ENCODE peak calls at places on chromosomes 16 and 17, in four cellular contexts. S is heart left ventricle; M is stimulated activated naive B cell treated with anti-CD40 and anti-IgM and Interleukin-4, amounts not matched to agents 10 μg/mL and 1 μg/mL and 100 μg/mL, for 72 hours; U is mucosa of descending colon. K is an unnamed sample.

GRCh38 chr17:46009681-46010596 is 10.9 kb downstream of the STH start:
- DNase-seq in U (no peak), S (no peak), M (no peak), K (no peak)

GRCh38 chr16:50011707-50012106 is 13.3 kb upstream of the CNEP1R1 start:
- DNase-seq in M (no peak), U (no peak), S (no peak), K (no peak)

GRCh38 chr16:3094289-3095027 is 4.6 kb downstream of the ZSCAN10 start:
- DNase-seq in U (peak), M (no peak), S (no peak), K (peak)

GRCh38 chr17:41959336-41960095 is 7.1 kb upstream of the CNP start:
- DNase-seq in U (no peak), M (no peak), S (peak), K (no peak)

GRCh38 chr16:85195271-85195647 is 83.0 kb upstream of the CIBAR2 start:
- DNase-seq in M (no peak), S (no peak), U (no peak), K (no peak)

GRCh38 chr17:57945999-57946797 is 9.0 kb downstream of the CUEDC1 start:
- DNase-seq in U (no peak), S (peak), M (no peak), K (no peak)

GRCh38 chr17:9434502-9435113 is 141.0 kb downstream of the STX8 start:
- DNase-seq in S (no peak), M (no peak), U (peak), K (no peak)

GRCh38 chr17:69872675-69873262 is 202.3 kb upstream of the KCNJ16 start:
- DNase-seq in M (no peak), U (no peak), S (no peak), K (no peak)

GRCh38 chr17:78879679-78880186 is 23.3 kb downstream of the CEP295NL start:
- DNase-seq in U (peak), S (peak), M (peak), K (no peak)

GRCh38 chr16:82226327-82226726 is 56.3 kb upstream of the MPHOSPH6 start:
- DNase-seq in M (no peak), S (no peak), U (no peak), K (no peak)

GRCh38 chr17:64354824-64355535 is 35.7 kb downstream of the PECAM1 start:
- DNase-seq in S (no peak), M (no peak), U (no peak), K (no peak)

GRCh38 chr16:22631264-22631663 is 120.6 kb downstream of the NPIPB5 start:
- DNase-seq in M (no peak), S (no peak), U (no peak), K (no peak)

GRCh38 chr16:50490828-50491227 is 57.4 kb upstream of the NKD1 start:
- DNase-seq in M (no peak), U (no peak), S (no peak), K (no peak)

GRCh38 chr16:82470506-82471196 is 156.1 kb upstream of the CDH13 start:
- DNase-seq in S (no peak), M (no peak), U (peak), K (no peak)

GRCh38 chr16:9380221-9380620 is 288.8 kb downstream of the HAPSTR1 start:
- DNase-seq in S (no peak), U (no peak), M (no peak), K (no peak)

GRCh38 chr16:77760800-77761199 is 27.6 kb upstream of the VAT1L start:
- DNase-seq in S (no peak), M (no peak), U (no peak), K (no peak)

GRCh38 chr16:31064882-31065461 is 9.1 kb downstream of the ZNF668 start:
- DNase-seq in M (no peak), U (peak), S (peak), K (no peak)

GRCh38 chr17:49523196-49523595 is 28.1 kb downstream of the NGFR start:
- DNase-seq in M (no peak), U (no peak), S (no peak), K (no peak)

GRCh38 chr17:41284546-41284945 is 9.0 kb downstream of the KRTAP9-7 start:
- DNase-seq in S (no peak), U (no peak), M (no peak), K (no peak)

GRCh38 chr16:27839419-27839818 is 224.1 kb downstream of the GSG1L start:
- DNase-seq in M (no peak), U (no peak), S (no peak), K (no peak)

GRCh38 chr16:24717411-24717810 is 12.0 kb upstream of the TNRC6A start:
- DNase-seq in U (no peak), S (no peak), M (no peak), K (no peak)

K was measured in germinal center.